ENCODE peak calls at places on chromosomes 6 and 20, in seven cellular contexts. F is mucosa of descending colon; T is osteoblast; V is HT1080; J is left lung; M is NCI-H1694 treated with DMSO at 0.1 percent for 48 hours; D is stimulated activated CD4-positive, alpha-beta T cell treated with anti-CD3 and anti-CD28 coated beads, Interleukin-4, amount 100 ng/mL, for 48 hours. A is an unnamed sample.

GRCh38 chr6:110786271-110786670 is 29.0 kb downstream of the CDK19 start:
- DNase-seq in V (no peak), T (no peak), M (no peak), J (no peak), F (no peak), D (no peak), A (no peak)

GRCh38 chr20:47524385-47524784 is 22.7 kb downstream of the NCOA3 start:
- DNase-seq in M (no peak), V (no peak), F (no peak), J (no peak), D (no peak), T (no peak), A (no peak)

GRCh38 chr20:37789408-37789807 is 95.6 kb downstream of the CTNNBL1 start:
- DNase-seq in F (no peak), J (no peak), M (no peak), D (no peak), V (no peak), T (no peak), A (no peak)

GRCh38 chr20:43994486-43995100 is 79.9 kb downstream of the TOX2 start:
- DNase-seq in D (no peak), F (no peak), J (no peak), V (peak), T (no peak), M (no peak), A (no peak)

GRCh38 chr6:52420668-52421358 is 671 bp downstream of the EFHC1 start:
- DNase-seq in V (peak), T (no peak), M (peak), J (no peak), D (no peak), F (peak), A (peak)

GRCh38 chr6:137776256-137776655 is 90.8 kb upstream of the TNFAIP3 start:
- DNase-seq in F (no peak), J (no peak), D (no peak), T (no peak), M (no peak), V (no peak), A (no peak)

GRCh38 chr6:5045417-5045816 is 39.7 kb upstream of the PPP1R3G start:
- DNase-seq in F (no peak), V (no peak), J (no peak), T (no peak), M (no peak), D (no peak), A (no peak)

GRCh38 chr6:33613146-33613793 is 7.9 kb upstream of the ITPR3 start:
- DNase-seq in T (peak), J (no peak), F (no peak), M (no peak), V (peak), D (no peak), A (no peak)

GRCh38 chr20:62753626-62754025 is 42.6 kb upstream of the MRGBP start:
- DNase-seq in T (no peak), V (no peak), J (no peak), F (no peak), D (no peak), M (no peak), A (no peak)

GRCh38 chr6:835476-836160 is 142.7 kb upstream of the EXOC2 start:
- DNase-seq in M (no peak), T (no peak), F (no peak), D (no peak), J (no peak), V (no peak), A (no peak)

GRCh38 chr6:111837007-111837406 is 36.2 kb downstream of the FYN start:
- DNase-seq in F (no peak), J (no peak), M (no peak), T (peak), D (no peak), V (no peak), A (no peak)

GRCh38 chr6:76264466-76264865 is 192.0 kb upstream of the IMPG1 start:
- DNase-seq in D (no peak), M (no peak), V (peak), F (no peak), T (no peak), J (no peak), A (no peak)

GRCh38 chr6:150881911-150882481 is 16.5 kb downstream of the MTHFD1L start:
- DNase-seq in D (no peak), V (peak), M (no peak), J (no peak), T (peak), F (no peak), A (no peak)

GRCh38 chr20:53574259-53574789 is 19.3 kb downstream of the ZNF217 start:
- DNase-seq in V (no peak), F (no peak), T (no peak), J (peak), M (no peak), D (no peak), A (no peak)

GRCh38 chr6:132936641-132937040 is 122.3 kb downstream of the RPS12 start:
- DNase-seq in F (no peak), M (no peak), T (peak), V (no peak), J (no peak), D (no peak), A (no peak)

GRCh38 chr6:111113731-111114438 is 26.6 kb downstream of the SLC16A10 start:
- DNase-seq in V (peak), T (no peak), J (peak), D (peak), F (no peak), M (peak), A (no peak)

GRCh38 chr6:119349041-119349340 is 570 bp downstream of the MAN1A1 start:
- DNase-seq in D (no peak), V (peak), F (no peak), T (peak), J (no peak), M (no peak), A (no peak)

GRCh38 chr6:144405173-144405572 is 120.0 kb downstream of the UTRN start:
- DNase-seq in V (no peak), J (no peak), F (no peak), T (peak), D (no peak), M (no peak), A (no peak)

GRCh38 chr6:105567140-105567539 is 164.3 kb upstream of the PREP start:
- DNase-seq in T (no peak), J (no peak), M (no peak), F (no peak), D (no peak), V (no peak), A (no peak)

GRCh38 chr20:16069416-16070010 is 503.7 kb downstream of the KIF16B start:
- DNase-seq in D (no peak), T (no peak), F (no peak), V (no peak), J (no peak), M (no peak), A (no peak)